ENCODE peak calls at places on chromosomes 5 and 9, in four cellular contexts. H, U, O and M are unnamed samples.

GRCh38 chr9:74942801-74943200 is 9.9 kb downstream of the C9orf40 start:
- DNase-seq in H (peak; percentile 31), U (no peak), O (no peak), M (no peak)

GRCh38 chr9:34046784-34047379 is 1.8 kb downstream of the UBAP2 start:
- DNase-seq in H (peak; percentile 29), U (no peak), O (no peak), M (no peak)

GRCh38 chr5:54309237-54309636 is 1.1 kb downstream of the ARL15 start:
- DNase-seq in H (peak; percentile 17), U (no peak), O (no peak), M (no peak)

GRCh38 chr5:125719681-125720676 is 703.2 kb upstream of the GRAMD2B start:
- DNase-seq in H (no peak), U (no peak), O (no peak), M (no peak)

GRCh38 chr5:149750596-149750995 is 20.5 kb downstream of the PPARGC1B start:
- DNase-seq in H (no peak), U (no peak), O (peak; percentile 31), M (peak; percentile 19)

GRCh38 chr9:124489222-124489621 is 18.0 kb downstream of the NR5A1 start:
- DNase-seq in H (no peak), U (peak; percentile 1), O (no peak), M (no peak)

GRCh38 chr5:96198673-96199072 is 234.4 kb downstream of the PCSK1 start:
- DNase-seq in H (peak; percentile 55), U (no peak), O (no peak), M (no peak)

GRCh38 chr9:31394040-31394473 is 990.4 kb upstream of the ACO1 start:
- DNase-seq in H (peak; percentile 1), U (no peak), O (no peak), M (no peak)

GRCh38 chr9:134993996-134994720 is 76.4 kb upstream of the FCN1 start:
- DNase-seq in H (no peak), U (no peak), O (no peak), M (peak; percentile 46)

GRCh38 chr9:108019821-108020220 is 530.3 kb upstream of the KLF4 start:
- DNase-seq in H (no peak), U (no peak), O (no peak), M (no peak)

GRCh38 chr5:160082589-160082988 is 36.7 kb downstream of the PWWP2A start:
- DNase-seq in H (no peak), U (no peak), O (no peak), M (no peak)

GRCh38 chr5:178278358-178279023 is 45.9 kb upstream of the PHYKPL start:
- DNase-seq in H (no peak), U (no peak), O (no peak), M (no peak)

GRCh38 chr5:149303210-149303609 is 31.6 kb downstream of the AFAP1L1 start:
- DNase-seq in H (no peak), U (no peak), O (no peak), M (no peak)

GRCh38 chr5:157924931-157925729 is 66.2 kb upstream of the CLINT1 start:
- DNase-seq in H (peak; percentile 47), U (no peak), O (no peak), M (no peak)

GRCh38 chr5:535781-536698 is 11.8 kb upstream of the SLC9A3 start:
- DNase-seq in H (no peak), U (no peak), O (peak; percentile 2), M (no peak)

GRCh38 chr9:134268308-134268724 is 57.9 kb upstream of the RXRA start:
- DNase-seq in H (no peak), U (no peak), O (no peak), M (no peak)

GRCh38 chr5:28896949-28897348 is 1858.6 kb upstream of the CDH9 start:
- DNase-seq in H (no peak), U (no peak), O (no peak), M (no peak)
- TF ChIP-seq CTCF in H (no peak), U (no peak), O (no peak), M (no peak)

GRCh38 chr5:15929616-15930303 is 249.8 kb downstream of the MARCHF11 start:
- DNase-seq in H (peak; percentile 62), U (peak; percentile 63), O (no peak), M (no peak)
- H3K4me3 ChIP-seq in H (no peak overlapping the region), U (peak overlapping the region; percentile 19), O (no peak overlapping the region), M (no peak overlapping the region)

DNA sequence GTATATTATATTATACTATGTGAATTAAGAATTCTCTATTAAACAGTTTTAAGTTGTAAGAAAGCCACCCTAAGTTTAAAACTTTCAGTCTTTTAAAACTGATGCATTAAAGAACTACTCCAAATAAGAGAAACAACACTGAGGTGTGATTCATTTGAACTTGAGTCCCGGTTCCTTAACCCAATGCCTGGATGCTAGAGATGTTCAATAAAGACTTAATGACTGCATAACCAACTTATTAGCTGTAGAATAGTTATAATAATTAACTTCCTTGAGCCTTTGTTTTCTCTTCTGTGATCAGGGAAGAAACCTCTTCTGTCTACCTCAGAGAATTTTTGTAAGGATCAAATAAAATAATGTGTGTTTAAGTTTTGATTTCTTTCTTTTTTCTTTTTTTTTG is 45.3 kb upstream of the DENND4C start:
- DNase-seq in H (no peak), U (no peak), O (no peak), M (no peak)
- TF ChIP-seq CTCF in H (no peak), U (no peak), O (no peak), M (no peak)

GRCh38 chr5:135577421-135577820 is 1.4 kb downstream of the CXCL14 start:
- DNase-seq in H (no peak), U (no peak), O (no peak), M (no peak)
- H3K4me3 ChIP-seq in H (no peak overlapping the region), U (no peak overlapping the region), O (peak overlapping the region; percentile 57), M (no peak overlapping the region)

GRCh38 chr5:95069948-95070347 is 214.9 kb downstream of the MCTP1 start:
- DNase-seq in H (no peak), U (no peak), O (no peak), M (no peak)

GRCh38 chr5:95068303-95068702 is 216.6 kb downstream of the MCTP1 start:
- DNase-seq in H (no peak), U (no peak), O (no peak), M (no peak)

GRCh38 chr5:95070866-95071265 is 214.0 kb downstream of the MCTP1 start:
- DNase-seq in H (no peak), U (no peak), O (no peak), M (no peak)

GRCh38 chr5:95070453-95070852 is 214.4 kb downstream of the MCTP1 start:
- DNase-seq in H (no peak), U (no peak), O (no peak), M (no peak)

DNA sequence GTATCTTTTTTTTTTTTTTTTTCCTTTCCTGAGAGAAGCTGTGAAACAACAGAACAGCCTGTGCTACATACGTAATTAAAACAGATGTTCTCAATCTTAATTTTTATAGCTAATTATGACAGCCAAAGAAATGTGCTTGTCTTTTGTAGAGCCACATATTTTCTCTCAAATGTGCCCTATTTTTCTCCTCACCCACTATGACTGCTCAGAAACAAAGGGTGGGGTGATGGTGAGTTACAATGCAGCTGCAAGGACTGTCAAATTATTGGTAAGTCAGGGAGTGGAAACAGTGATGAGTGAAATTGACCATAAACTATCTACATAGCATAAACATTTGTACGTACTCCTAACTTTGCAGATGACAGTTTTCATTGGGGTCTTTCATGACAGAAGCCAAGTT is 215.9 kb downstream of the MCTP1 start:
- DNase-seq in H (no peak), U (no peak), O (no peak), M (no peak)
- TF ChIP-seq CTCF in H (no peak), U (no peak), O (no peak), M (no peak)

GRCh38 chr5:142368529-142368928 is 43.7 kb upstream of the SPRY4 start:
- DNase-seq in H (no peak), U (no peak), O (no peak), M (peak; percentile 12)
- H3K4me3 ChIP-seq in H (no peak overlapping the region), U (no peak overlapping the region), O (no peak overlapping the region), M (no peak overlapping the region)